ENCODE peak calls at places on chromosomes 3 and 15, in four cellular contexts. Q is sigmoid colon, I is AG04450, P is HepG2. K is an unnamed sample.
A peak's percentile ranks its signal among the peaks of the same experiment; 100 is the strongest.

GRCh38 chr3:195175476-195176337 is 95.3 kb downstream of the XXYLT1 start:
- DNase-seq in I (no peak), P (no peak), Q (no peak), K (no peak)

GRCh38 chr3:62531981-62532380 is 158.6 kb upstream of the FEZF2 start:
- DNase-seq in I (no peak), Q (no peak), P (no peak), K (no peak)

GRCh38 chr3:64295594-64295993 is 70.3 kb upstream of the PRICKLE2 start:
- DNase-seq in I (peak; percentile 75), Q (peak; percentile 81), P (no peak), K (no peak)

GRCh38 chr3:97916576-97916975 is 55.7 kb downstream of the RIOX2 start:
- DNase-seq in Q (no peak), P (no peak), I (no peak), K (no peak)

GRCh38 chr3:48569808-48570450 is 6.3 kb upstream of the UCN2 start:
- DNase-seq in P (no peak), I (no peak), Q (no peak), K (no peak)

GRCh38 chr15:92166751-92167412 is 226.8 kb upstream of the ST8SIA2 start:
- DNase-seq in P (no peak), Q (no peak), I (no peak), K (no peak)

GRCh38 chr15:32642667-32643425 is 1.3 kb downstream of the SCG5 start:
- DNase-seq in P (no peak), I (no peak), Q (no peak), K (no peak)

GRCh38 chr15:90322531-90322930 is 29.6 kb upstream of the ZNF774 start:
- DNase-seq in I (no peak), Q (peak; percentile 39), P (no peak), K (no peak)

GRCh38 chr15:69999392-70000085 is 98.2 kb downstream of the TLE3 start:
- DNase-seq in P (no peak), Q (no peak), I (no peak), K (no peak)

GRCh38 chr15:93093765-93094164 is 4.8 kb upstream of the RGMA start:
- DNase-seq in Q (no peak), I (no peak), P (no peak), K (no peak)

GRCh38 chr3:58672451-58672850 is 5.9 kb upstream of the FAM3D start:
- DNase-seq in I (no peak), P (no peak), Q (no peak), K (no peak)

GRCh38 chr3:181739628-181740027 is 27.9 kb downstream of the SOX2 start:
- DNase-seq in I (no peak), Q (no peak), P (no peak), K (no peak)

GRCh38 chr15:65731926-65732325 is 60.2 kb downstream of the DENND4A start:
- DNase-seq in I (no peak), Q (no peak), P (no peak), K (no peak)

GRCh38 chr15:71892335-71892734 is 82.0 kb downstream of the NR2E3 start:
- DNase-seq in I (no peak), P (no peak), Q (no peak), K (no peak)

GRCh38 chr3:106957021-106957420 is 420.2 kb upstream of the CCDC54 start:
- DNase-seq in Q (no peak), I (peak; percentile 48), P (no peak), K (no peak)

GRCh38 chr3:79297242-79297641 is 470.6 kb downstream of the ROBO1 start:
- DNase-seq in I (peak; percentile 85), P (peak; percentile 51), Q (no peak), K (no peak)

GRCh38 chr3:135056733-135057310 is 261.8 kb downstream of the EPHB1 start:
- DNase-seq in Q (no peak), I (no peak), P (no peak), K (no peak)

GRCh38 chr3:71229905-71230657 is 353.4 kb downstream of the FOXP1 start:
- DNase-seq in I (no peak), Q (no peak), P (no peak), K (no peak)

GRCh38 chr3:2771193-2771592 is 339.0 kb downstream of the IL5RA start:
- DNase-seq in P (no peak), Q (no peak), I (no peak), K (no peak)

GRCh38 chr15:41018534-41018933 is 65.3 kb downstream of the CHAC1 start:
- DNase-seq in Q (no peak), P (no peak), I (no peak), K (no peak)

GRCh38 chr15:85582076-85582718 is 201.8 kb downstream of the AKAP13 start:
- DNase-seq in Q (no peak), P (no peak), I (no peak), K (peak; percentile 28)

GRCh38 chr3:108322352-108322751 is 26.0 kb downstream of the HHLA2 start:
- DNase-seq in P (no peak), I (no peak), Q (no peak), K (no peak)

GRCh38 chr15:35448294-35448693 is 97.7 kb downstream of the DPH6 start:
- DNase-seq in Q (no peak), P (no peak), I (no peak), K (no peak)

GRCh38 chr3:163773136-163773535 is 1305.2 kb downstream of the SI start:
- DNase-seq in I (no peak), P (peak; percentile 10), Q (no peak), K (no peak)

GRCh38 chr3:111252795-111253194 is 181.2 kb downstream of the NECTIN3 start:
- DNase-seq in Q (no peak), P (no peak), I (no peak), K (no peak)

GRCh38 chr3:185637388-185637787 is 51.3 kb downstream of the SENP2 start:
- DNase-seq in Q (no peak), I (no peak), P (no peak), K (no peak)

GRCh38 chr3:152942366-152942765 is 107.4 kb downstream of the P2RY1 start:
- DNase-seq in I (no peak), P (no peak), Q (no peak), K (no peak)

GRCh38 chr3:34387831-34388564 is 589.6 kb downstream of the PDCD6IP start:
- DNase-seq in Q (no peak), I (no peak), P (no peak), K (no peak)

GRCh38 chr15:52678036-52678467 is 1.1 kb downstream of the ATOSA start:
- DNase-seq in I (no peak), P (peak; percentile 35), Q (peak; percentile 84), K (peak; percentile 81)

GRCh38 chr3:29156071-29156715 is 124.7 kb upstream of the RBMS3 start:
- DNase-seq in Q (no peak), I (no peak), P (no peak), K (no peak)

GRCh38 chr15:70585707-70586034 is 177.7 kb downstream of the UACA start:
- DNase-seq in P (peak; percentile 16), Q (no peak), I (no peak), K (peak; percentile 4)

GRCh38 chr15:66718220-66718988 is 16.4 kb downstream of the SMAD6 start:
- DNase-seq in Q (no peak), I (no peak), P (no peak), K (no peak)

GRCh38 chr15:60634815-60635214 is 155.9 kb upstream of the ICE2 start:
- DNase-seq in P (no peak), Q (no peak), I (no peak), K (no peak)

GRCh38 chr3:33746412-33747116 is 28.5 kb upstream of the CLASP2 start:
- DNase-seq in P (no peak), I (no peak), Q (no peak), K (no peak)

GRCh38 chr15:90388462-90389182 is 580 bp downstream of the IQGAP1 start:
- DNase-seq in I (no peak), Q (peak; percentile 86), P (peak; percentile 17), K (peak; percentile 55)

GRCh38 chr3:13134879-13135206 is 61.6 kb upstream of the IQSEC1 start:
- DNase-seq in I (no peak), Q (peak; percentile 40), P (no peak), K (no peak)

GRCh38 chr3:16383864-16384263 is 118.9 kb downstream of the OXNAD1 start:
- DNase-seq in P (no peak), Q (no peak), I (no peak), K (no peak)
- H3K27ac ChIP-seq in P (no peak overlapping the region), Q (no peak overlapping the region), I (no peak overlapping the region), K (no peak overlapping the region)

GRCh38 chr3:30657914-30658313 is 51.5 kb downstream of the TGFBR2 start:
- DNase-seq in Q (no peak), I (no peak), P (no peak), K (peak; percentile 68)

GRCh38 chr3:30660128-30660525 is 53.7 kb downstream of the TGFBR2 start:
- DNase-seq in I (no peak), Q (no peak), P (no peak), K (no peak)

GRCh38 chr3:30659270-30660127 is 53.1 kb downstream of the TGFBR2 start:
- DNase-seq in P (peak; percentile 78), I (peak; percentile 88), Q (no peak), K (no peak)

GRCh38 chr3:30656624-30657141 is 50.3 kb downstream of the TGFBR2 start:
- DNase-seq in Q (no peak), I (no peak), P (no peak), K (no peak)

DNA sequence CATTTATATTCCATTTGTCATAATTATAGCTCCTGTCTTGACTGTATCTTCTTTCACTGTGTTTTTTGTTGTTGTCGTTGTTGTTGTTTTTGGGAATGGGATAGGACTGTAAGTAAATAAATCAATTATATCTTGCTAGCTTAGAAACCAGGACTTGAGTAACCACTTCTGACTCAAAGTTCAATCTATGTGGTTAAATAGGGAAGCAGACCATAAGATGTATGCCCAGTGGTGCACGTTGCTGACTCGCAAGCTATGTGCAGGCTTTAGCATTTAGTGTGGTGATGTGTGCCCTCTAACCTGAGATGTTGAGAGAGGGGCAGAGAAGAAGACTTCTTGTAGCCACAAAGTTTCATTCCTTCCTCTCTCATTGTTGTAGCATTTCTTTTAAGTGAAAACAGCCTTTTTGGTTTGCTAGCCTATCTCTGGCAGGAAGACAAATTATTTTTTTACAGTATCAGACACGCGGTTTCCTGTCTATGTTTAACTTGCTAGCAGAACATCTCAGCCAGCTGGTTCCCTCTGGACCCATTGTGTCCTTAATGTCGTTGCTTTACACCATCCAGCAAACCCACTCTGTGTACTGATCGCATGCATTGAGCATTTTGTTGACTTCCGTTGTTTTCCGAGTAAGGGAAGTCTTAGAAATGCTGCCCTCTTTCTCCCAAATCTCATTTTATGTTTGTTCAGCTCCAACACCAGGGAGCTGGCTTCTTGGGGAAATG is 52.1 kb downstream of the TGFBR2 start:
- DNase-seq in Q (no peak), I (peak; percentile 43), P (peak; percentile 32), K (peak; percentile 83)
- H3K4me3 ChIP-seq in Q (no peak overlapping the region), I (peak overlapping the region; percentile 27), P (no peak overlapping the region), K (peak overlapping the region; percentile 67)

GRCh38 chr3:24829011-24829581 is 334.4 kb upstream of the THRB start:
- DNase-seq in Q (peak; percentile 71), I (no peak), P (no peak), K (no peak)
- H3K27me3 ChIP-seq in Q (no peaks in the 10 kb centered on the region), I (peaks cover 23% of the 10 kb centered on the region), P (peaks cover 5% of the 10 kb centered on the region), K (no peaks in the 10 kb centered on the region)

DNA sequence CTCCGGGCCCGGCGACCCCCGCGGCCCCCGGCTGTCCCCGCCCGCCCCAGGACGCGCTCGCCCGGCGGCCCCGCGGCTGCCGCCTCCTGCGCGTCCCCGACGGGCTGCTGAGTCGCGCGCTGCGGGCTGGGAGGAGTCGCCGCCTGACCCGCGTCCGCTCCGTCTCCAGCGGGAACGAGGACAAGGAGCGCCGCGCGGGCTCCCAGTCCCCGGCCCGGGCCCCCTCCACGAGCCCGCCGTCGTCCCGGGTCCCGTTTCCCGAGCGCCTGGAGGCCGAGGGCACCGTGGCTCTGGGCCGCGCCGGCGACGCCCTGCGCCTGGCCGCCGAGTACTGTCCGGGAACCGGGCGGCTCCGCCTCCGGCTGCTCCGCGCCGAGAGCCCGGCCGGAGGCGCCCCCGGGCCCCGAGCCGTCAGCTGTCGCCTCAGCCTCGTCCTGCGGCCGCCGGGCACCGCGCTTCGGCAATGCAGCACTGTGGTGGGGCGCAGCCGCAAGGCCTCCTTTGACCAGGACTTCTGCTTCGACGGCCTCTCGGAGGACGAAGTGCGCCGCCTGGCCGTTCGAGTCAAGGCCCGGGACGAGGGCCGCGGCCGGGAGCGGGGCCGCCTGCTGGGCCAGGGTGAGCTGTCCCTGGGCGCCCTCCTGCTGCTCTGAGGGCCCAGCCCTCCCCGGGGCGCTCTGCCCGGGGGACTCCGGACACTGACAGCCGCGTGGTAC is 1.5 kb downstream of the C2CD4A start:
- DNase-seq in Q (peak; percentile 66), I (no peak), P (peak; percentile 25), K (peak; percentile 7)
- H3K27ac ChIP-seq in Q (peak overlapping the region; percentile 49), I (no peak overlapping the region), P (no peak overlapping the region), K (no peak overlapping the region)